ENCODE peak calls at places on chromosomes 2 and 18, in four cellular contexts. One of them, this sample, is unnamed.
A peak's percentile ranks its signal among the peaks of the same experiment; 100 is the strongest.

GRCh38 chr18:70377317-70377799 is 88.5 kb downstream of the SOCS6 start:
- DNase-seq in breast epithelium: no peak
- DNase-seq in NB4: no peak
- DNase-seq in prostate gland: no peak
- DNase-seq in this sample: no peak

GRCh38 chr18:49305688-49306336 is 154.6 kb downstream of the DYM start:
- DNase-seq in breast epithelium: no peak
- DNase-seq in NB4: no peak
- DNase-seq in prostate gland: no peak
- DNase-seq in this sample: no peak

GRCh38 chr2:112483047-112483473 is 1.1 kb downstream of the TTL start:
- DNase-seq in breast epithelium: no peak
- DNase-seq in NB4: peak; percentile 76
- DNase-seq in prostate gland: no peak
- DNase-seq in this sample: no peak

GRCh38 chr2:203344667-203345066 is 16.5 kb downstream of the ABI2 start:
- DNase-seq in breast epithelium: no peak
- DNase-seq in NB4: no peak
- DNase-seq in prostate gland: no peak
- DNase-seq in this sample: no peak

GRCh38 chr2:216302981-216303676 is 69.2 kb downstream of the MARCHF4 start:
- DNase-seq in breast epithelium: no peak
- DNase-seq in NB4: no peak
- DNase-seq in prostate gland: no peak
- DNase-seq in this sample: no peak

GRCh38 chr2:54279385-54279784 is 23.4 kb upstream of the TSPYL6 start:
- DNase-seq in breast epithelium: no peak
- DNase-seq in NB4: no peak
- DNase-seq in prostate gland: no peak
- DNase-seq in this sample: no peak

GRCh38 chr2:120934891-120935338 is 199.2 kb downstream of the GLI2 start:
- DNase-seq in breast epithelium: no peak
- DNase-seq in NB4: no peak
- DNase-seq in prostate gland: peak; percentile 79
- DNase-seq in this sample: no peak

GRCh38 chr2:164910091-164910899 is 45.0 kb downstream of the SLC38A11 start:
- DNase-seq in breast epithelium: no peak
- DNase-seq in NB4: no peak
- DNase-seq in prostate gland: peak; percentile 77
- DNase-seq in this sample: no peak

GRCh38 chr2:119645173-119645846 is 33.7 kb upstream of the TMEM177 start:
- DNase-seq in breast epithelium: no peak
- DNase-seq in NB4: no peak
- DNase-seq in prostate gland: no peak
- DNase-seq in this sample: no peak

GRCh38 chr18:49251451-49251850 is 209.0 kb downstream of the DYM start:
- DNase-seq in breast epithelium: no peak
- DNase-seq in NB4: no peak
- DNase-seq in prostate gland: no peak
- DNase-seq in this sample: no peak

GRCh38 chr2:222410534-222410933 is 13.8 kb upstream of the SGPP2 start:
- DNase-seq in breast epithelium: no peak
- DNase-seq in NB4: no peak
- DNase-seq in prostate gland: no peak
- DNase-seq in this sample: no peak

GRCh38 chr18:34801769-34802168 is 91.7 kb downstream of the DTNA start:
- DNase-seq in breast epithelium: no peak
- DNase-seq in NB4: no peak
- DNase-seq in prostate gland: no peak
- DNase-seq in this sample: no peak

GRCh38 chr2:217418544-217418943 is 558.7 kb upstream of the TNP1 start:
- DNase-seq in breast epithelium: no peak
- DNase-seq in NB4: no peak
- DNase-seq in prostate gland: no peak
- DNase-seq in this sample: no peak

GRCh38 chr2:166090900-166091299 is 36.9 kb downstream of the SCN1A start:
- DNase-seq in breast epithelium: no peak
- DNase-seq in NB4: peak; percentile 28
- DNase-seq in prostate gland: no peak
- DNase-seq in this sample: no peak

GRCh38 chr2:9102861-9103662 is 99.6 kb upstream of the MBOAT2 start:
- DNase-seq in breast epithelium: no peak
- DNase-seq in NB4: no peak
- DNase-seq in prostate gland: no peak
- DNase-seq in this sample: no peak

GRCh38 chr2:154589514-154589913 is 109.0 kb upstream of the KCNJ3 start:
- DNase-seq in breast epithelium: no peak
- DNase-seq in NB4: no peak
- DNase-seq in prostate gland: no peak
- DNase-seq in this sample: no peak

GRCh38 chr2:209422191-209422754 is 1.6 kb upstream of the MAP2 start:
- DNase-seq in breast epithelium: no peak
- DNase-seq in NB4: no peak
- DNase-seq in prostate gland: no peak
- DNase-seq in this sample: peak; percentile 84

GRCh38 chr2:172106128-172106961 is 3.6 kb upstream of the DLX2 start:
- DNase-seq in breast epithelium: no peak
- DNase-seq in NB4: peak; percentile 66
- DNase-seq in prostate gland: no peak
- DNase-seq in this sample: peak; percentile 82
- TF ChIP-seq CTCF in breast epithelium: no peak
- TF ChIP-seq CTCF in NB4: peak; percentile 14
- TF ChIP-seq CTCF in prostate gland: no peak
- TF ChIP-seq CTCF in this sample: no peak

GRCh38 chr2:46315103-46315890 is 18.1 kb downstream of the EPAS1 start:
- DNase-seq in breast epithelium: peak; percentile 90
- DNase-seq in NB4: peak; percentile 29
- DNase-seq in prostate gland: peak; percentile 93
- DNase-seq in this sample: peak; percentile 81
- TF ChIP-seq POLR2A in breast epithelium: peak; percentile 35
- TF ChIP-seq POLR2A in NB4: no peak
- TF ChIP-seq POLR2A in prostate gland: no peak
- TF ChIP-seq POLR2A in this sample: no peak

GRCh38 chr2:218782529-218782845 is 540 bp downstream of the CYP27A1 start:
- DNase-seq in breast epithelium: no peak
- DNase-seq in NB4: no peak
- DNase-seq in prostate gland: no peak
- DNase-seq in this sample: no peak
- H3K4me3 ChIP-seq in breast epithelium: peak overlapping the region; percentile 80
- H3K4me3 ChIP-seq in NB4: no peak overlapping the region
- H3K4me3 ChIP-seq in prostate gland: peak overlapping the region; percentile 68
- H3K4me3 ChIP-seq in this sample: peak overlapping the region; percentile 70

GRCh38 chr2:16281451-16282330 is 341.3 kb downstream of the MYCN start:
- DNase-seq in breast epithelium: no peak
- DNase-seq in NB4: peak; percentile 51
- DNase-seq in prostate gland: peak; percentile 21
- DNase-seq in this sample: no peak
- TF ChIP-seq CTCF in breast epithelium: peak; percentile 49
- TF ChIP-seq CTCF in NB4: peak; percentile 92
- TF ChIP-seq CTCF in prostate gland: peak; percentile 49
- TF ChIP-seq CTCF in this sample: no peak